ENCODE peak calls at places on chromosomes 11 and 22, in five cellular contexts. U, G, Q, C and M are unnamed samples.

GRCh38 chr22:49321477-49322055 is 506.1 kb downstream of the BRD1 start:
- DNase-seq in Q (no peak), C (no peak), G (no peak), U (no peak), M (no peak)

GRCh38 chr11:115656684-115657083 is 152.5 kb upstream of the CADM1 start:
- DNase-seq in Q (no peak), C (no peak), G (no peak), U (no peak), M (no peak)

GRCh38 chr11:72543849-72544535 is 109.7 kb upstream of the CLPB start:
- DNase-seq in C (no peak), U (no peak), Q (no peak), G (no peak), M (no peak)

GRCh38 chr22:20449819-20450550 is 12.4 kb upstream of the SCARF2 start:
- DNase-seq in Q (no peak), U (no peak), C (no peak), G (no peak), M (no peak)

GRCh38 chr11:84543367-84544159 is 1083.6 kb downstream of the DLG2 start:
- DNase-seq in G (no peak), U (no peak), Q (no peak), C (no peak), M (no peak)

GRCh38 chr11:34839969-34840368 is 76.2 kb downstream of the APIP start:
- DNase-seq in G (no peak), C (no peak), Q (no peak), U (no peak), M (no peak)

GRCh38 chr11:46675288-46675851 is 25.0 kb downstream of the ARHGAP1 start:
- DNase-seq in Q (peak; percentile 54), C (peak; percentile 49), U (peak; percentile 69), G (no peak), M (no peak)

GRCh38 chr11:76769645-76770586 is 13.2 kb upstream of the TSKU start:
- DNase-seq in C (no peak), G (no peak), U (no peak), Q (peak; percentile 53), M (no peak)

GRCh38 chr22:20429254-20430100 is 8.1 kb downstream of the SCARF2 start:
- DNase-seq in U (no peak), Q (no peak), G (no peak), C (no peak), M (peak; percentile 69)

GRCh38 chr11:130612291-130612802 is 163.9 kb downstream of the ADAMTS15 start:
- DNase-seq in C (no peak), U (no peak), Q (peak; percentile 81), G (no peak), M (no peak)

GRCh38 chr11:82902880-82903279 is 1.3 kb downstream of the DDIAS start:
- DNase-seq in Q (no peak), U (no peak), C (no peak), G (no peak), M (no peak)

GRCh38 chr11:80855975-80856524 is 1415.2 kb upstream of the TENM4 start:
- DNase-seq in C (no peak), U (no peak), Q (no peak), G (no peak), M (no peak)

GRCh38 chr11:69333149-69333710 is 39.3 kb downstream of the MYEOV start:
- DNase-seq in Q (no peak), U (no peak), C (no peak), G (no peak), M (no peak)

GRCh38 chr11:120339394-120339890 is 3.2 kb downstream of the ARHGEF12 start:
- DNase-seq in G (peak; percentile 56), U (no peak), Q (peak; percentile 37), C (no peak), M (no peak)

GRCh38 chr11:97656356-97656755 is 1266.5 kb downstream of the JRKL start:
- DNase-seq in G (no peak), Q (no peak), C (no peak), U (no peak), M (no peak)

GRCh38 chr11:88420165-88420781 is 82.7 kb upstream of the CTSC start:
- DNase-seq in U (peak; percentile 30), C (peak; percentile 98), G (no peak), Q (peak; percentile 83), M (no peak)

GRCh38 chr22:50526849-50527801 is 1.7 kb upstream of the SCO2 start:
- DNase-seq in C (no peak), Q (peak; percentile 40), G (no peak), U (peak; percentile 58), M (no peak)